ENCODE peak calls at places on chromosomes 6 and 20, in eight cellular contexts. One of them, this sample, is unnamed.
A peak's percentile ranks its signal among the peaks of the same experiment; 100 is the strongest.

GRCh38 chr6:55176958-55177357 is 2.6 kb downstream of the HCRTR2 start:
- DNase-seq in spleen: no peak
- DNase-seq in stomach: no peak
- DNase-seq in heart right ventricle: no peak
- DNase-seq in esophagus muscularis mucosa: no peak
- DNase-seq in CD8-positive, alpha-beta T cell: no peak
- DNase-seq in osteoblast: no peak
- DNase-seq in tibial nerve: no peak
- DNase-seq in this sample: no peak

GRCh38 chr6:28104392-28105250 is 19.8 kb upstream of the ZSCAN16 start:
- DNase-seq in CD8-positive, alpha-beta T cell: peak; percentile 76
- DNase-seq in osteoblast: peak; percentile 93
- DNase-seq in spleen: peak; percentile 97
- DNase-seq in tibial nerve: peak; percentile 63
- DNase-seq in stomach: peak; percentile 86
- DNase-seq in heart right ventricle: peak; percentile 82
- DNase-seq in esophagus muscularis mucosa: peak; percentile 93
- DNase-seq in this sample: peak; percentile 73

GRCh38 chr6:138682722-138683521 is 90.6 kb upstream of the CCDC28A start:
- DNase-seq in CD8-positive, alpha-beta T cell: no peak
- DNase-seq in esophagus muscularis mucosa: no peak
- DNase-seq in heart right ventricle: peak; percentile 19
- DNase-seq in spleen: no peak
- DNase-seq in osteoblast: peak; percentile 85
- DNase-seq in stomach: no peak
- DNase-seq in tibial nerve: no peak
- DNase-seq in this sample: no peak

GRCh38 chr20:50369225-50370035 is 140.8 kb upstream of the PTPN1 start:
- DNase-seq in CD8-positive, alpha-beta T cell: no peak
- DNase-seq in stomach: peak; percentile 93
- DNase-seq in esophagus muscularis mucosa: no peak
- DNase-seq in spleen: no peak
- DNase-seq in osteoblast: no peak
- DNase-seq in tibial nerve: no peak
- DNase-seq in heart right ventricle: no peak
- DNase-seq in this sample: no peak

GRCh38 chr6:129586815-129587214 is 123.2 kb downstream of the ARHGAP18 start:
- DNase-seq in heart right ventricle: no peak
- DNase-seq in tibial nerve: no peak
- DNase-seq in spleen: no peak
- DNase-seq in CD8-positive, alpha-beta T cell: no peak
- DNase-seq in osteoblast: no peak
- DNase-seq in esophagus muscularis mucosa: no peak
- DNase-seq in stomach: no peak
- DNase-seq in this sample: no peak

GRCh38 chr6:36848658-36849441 is 9.6 kb upstream of the CPNE5 start:
- DNase-seq in osteoblast: peak; percentile 25
- DNase-seq in esophagus muscularis mucosa: no peak
- DNase-seq in heart right ventricle: peak; percentile 67
- DNase-seq in CD8-positive, alpha-beta T cell: no peak
- DNase-seq in spleen: no peak
- DNase-seq in stomach: peak; percentile 80
- DNase-seq in tibial nerve: no peak
- DNase-seq in this sample: no peak

GRCh38 chr6:17281497-17282481 is 628 bp downstream of the RBM24 start:
- DNase-seq in CD8-positive, alpha-beta T cell: no peak
- DNase-seq in stomach: no peak
- DNase-seq in tibial nerve: peak; percentile 17
- DNase-seq in osteoblast: no peak
- DNase-seq in esophagus muscularis mucosa: no peak
- DNase-seq in spleen: no peak
- DNase-seq in heart right ventricle: peak; percentile 17
- DNase-seq in this sample: no peak

GRCh38 chr20:15236812-15237211 is 899.4 kb upstream of the FLRT3 start:
- DNase-seq in CD8-positive, alpha-beta T cell: no peak
- DNase-seq in spleen: no peak
- DNase-seq in esophagus muscularis mucosa: no peak
- DNase-seq in osteoblast: no peak
- DNase-seq in heart right ventricle: no peak
- DNase-seq in tibial nerve: no peak
- DNase-seq in stomach: peak; percentile 28
- DNase-seq in this sample: no peak

GRCh38 chr6:45423111-45423900 is 45.6 kb upstream of the SUPT3H start:
- DNase-seq in esophagus muscularis mucosa: no peak
- DNase-seq in spleen: peak; percentile 89
- DNase-seq in CD8-positive, alpha-beta T cell: no peak
- DNase-seq in heart right ventricle: peak; percentile 37
- DNase-seq in stomach: peak; percentile 31
- DNase-seq in tibial nerve: no peak
- DNase-seq in osteoblast: peak; percentile 89
- DNase-seq in this sample: no peak

GRCh38 chr6:130955755-130956154 is 107.3 kb downstream of the EPB41L2 start:
- DNase-seq in spleen: no peak
- DNase-seq in CD8-positive, alpha-beta T cell: no peak
- DNase-seq in tibial nerve: no peak
- DNase-seq in stomach: no peak
- DNase-seq in esophagus muscularis mucosa: no peak
- DNase-seq in heart right ventricle: no peak
- DNase-seq in osteoblast: no peak
- DNase-seq in this sample: no peak

GRCh38 chr20:5067877-5068276 is 51.9 kb downstream of the PCNA start:
- DNase-seq in heart right ventricle: no peak
- DNase-seq in CD8-positive, alpha-beta T cell: no peak
- DNase-seq in stomach: no peak
- DNase-seq in esophagus muscularis mucosa: no peak
- DNase-seq in osteoblast: no peak
- DNase-seq in tibial nerve: no peak
- DNase-seq in spleen: no peak
- DNase-seq in this sample: no peak

GRCh38 chr20:54026300-54027064 is 43.9 kb downstream of the BCAS1 start:
- DNase-seq in tibial nerve: no peak
- DNase-seq in spleen: no peak
- DNase-seq in CD8-positive, alpha-beta T cell: no peak
- DNase-seq in stomach: no peak
- DNase-seq in esophagus muscularis mucosa: no peak
- DNase-seq in heart right ventricle: no peak
- DNase-seq in osteoblast: peak; percentile 30
- DNase-seq in this sample: no peak

GRCh38 chr20:23200914-23201313 is 114.8 kb upstream of the CD93 start:
- DNase-seq in heart right ventricle: peak; percentile 33
- DNase-seq in esophagus muscularis mucosa: no peak
- DNase-seq in CD8-positive, alpha-beta T cell: no peak
- DNase-seq in stomach: peak; percentile 62
- DNase-seq in osteoblast: peak; percentile 74
- DNase-seq in spleen: no peak
- DNase-seq in tibial nerve: no peak
- DNase-seq in this sample: no peak

GRCh38 chr6:31351734-31352496 is 5.1 kb downstream of the HLA-B start:
- DNase-seq in tibial nerve: no peak
- DNase-seq in heart right ventricle: no peak
- DNase-seq in spleen: no peak
- DNase-seq in CD8-positive, alpha-beta T cell: no peak
- DNase-seq in stomach: no peak
- DNase-seq in osteoblast: no peak
- DNase-seq in esophagus muscularis mucosa: peak; percentile 91
- DNase-seq in this sample: no peak

DNA sequence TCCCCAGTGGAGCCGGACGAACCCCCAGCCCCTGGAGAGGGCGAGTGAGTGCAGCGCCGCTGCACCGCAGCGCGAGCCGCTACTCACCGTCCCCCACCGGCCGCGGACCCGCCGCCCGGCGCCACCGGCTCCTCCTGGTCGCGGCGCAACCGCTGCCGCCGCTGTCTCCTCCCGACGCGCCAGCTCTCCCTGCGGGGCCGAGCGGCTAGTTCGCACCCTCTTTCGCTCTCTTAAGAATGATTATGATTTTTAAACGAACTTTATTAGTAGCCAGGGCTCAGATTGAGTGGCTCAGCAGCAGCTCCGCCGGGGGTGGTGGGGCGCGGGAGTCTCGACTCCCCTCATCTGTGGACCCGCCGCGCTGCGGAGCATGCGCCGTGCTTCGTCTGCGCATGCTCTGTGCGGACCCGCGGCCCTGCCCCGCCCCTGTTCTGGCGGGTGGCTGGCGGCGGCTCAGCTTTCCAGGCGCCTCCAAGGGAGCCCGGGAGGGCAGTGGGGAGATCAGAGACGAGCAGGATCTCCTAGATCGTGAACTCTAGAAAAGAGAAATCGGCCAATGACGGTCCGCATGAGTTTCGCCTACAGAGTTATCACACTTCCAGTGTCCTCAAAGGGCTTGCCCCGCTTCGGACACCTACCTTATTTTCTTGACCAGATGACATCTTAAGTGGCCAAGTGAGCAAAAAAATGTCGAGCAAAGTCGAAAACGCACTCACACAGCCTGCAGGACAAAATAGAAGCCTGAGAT is at the start of gene RAB23:
- DNase-seq in CD8-positive, alpha-beta T cell: peak; percentile 66
- DNase-seq in spleen: peak; percentile 94
- DNase-seq in stomach: peak; percentile 84
- DNase-seq in heart right ventricle: peak; percentile 88
- DNase-seq in osteoblast: peak; percentile 93
- DNase-seq in tibial nerve: peak; percentile 72
- DNase-seq in esophagus muscularis mucosa: peak; percentile 93
- DNase-seq in this sample: peak; percentile 79
- TF ChIP-seq CTCF in CD8-positive, alpha-beta T cell: no peak
- TF ChIP-seq CTCF in spleen: peak; percentile 8
- TF ChIP-seq CTCF in stomach: no peak
- TF ChIP-seq CTCF in heart right ventricle: no peak
- TF ChIP-seq CTCF in osteoblast: no peak
- TF ChIP-seq CTCF in tibial nerve: no peak
- TF ChIP-seq CTCF in esophagus muscularis mucosa: no peak
- TF ChIP-seq CTCF in this sample: peak; percentile 47

GRCh38 chr20:17969276-17969883 is 562 bp downstream of the MGME1 start:
- DNase-seq in esophagus muscularis mucosa: no peak
- DNase-seq in spleen: no peak
- DNase-seq in stomach: peak; percentile 52
- DNase-seq in heart right ventricle: no peak
- DNase-seq in tibial nerve: no peak
- DNase-seq in osteoblast: peak; percentile 51
- DNase-seq in CD8-positive, alpha-beta T cell: no peak
- DNase-seq in this sample: no peak
- H3K4me1 ChIP-seq in esophagus muscularis mucosa: peaks cover 63% of the 10 kb centered on the region
- H3K4me1 ChIP-seq in spleen: peaks cover 85% of the 10 kb centered on the region
- H3K4me1 ChIP-seq in stomach: peaks cover 80% of the 10 kb centered on the region
- H3K4me1 ChIP-seq in heart right ventricle: peaks cover 72% of the 10 kb centered on the region
- H3K4me1 ChIP-seq in tibial nerve: peaks cover 51% of the 10 kb centered on the region
- H3K4me1 ChIP-seq in osteoblast: peaks cover 54% of the 10 kb centered on the region
- H3K4me1 ChIP-seq in CD8-positive, alpha-beta T cell: peaks cover 56% of the 10 kb centered on the region
- H3K4me1 ChIP-seq in this sample: peaks cover 74% of the 10 kb centered on the region

GRCh38 chr6:11042025-11042749 is 1.9 kb downstream of the ELOVL2 start:
- DNase-seq in osteoblast: peak; percentile 76
- DNase-seq in tibial nerve: no peak
- DNase-seq in CD8-positive, alpha-beta T cell: no peak
- DNase-seq in stomach: no peak
- DNase-seq in esophagus muscularis mucosa: no peak
- DNase-seq in heart right ventricle: no peak
- DNase-seq in spleen: no peak
- DNase-seq in this sample: no peak

GRCh38 chr6:11044712-11045167 is 635 bp upstream of the ELOVL2 start:
- DNase-seq in stomach: no peak
- DNase-seq in osteoblast: peak; percentile 58
- DNase-seq in spleen: no peak
- DNase-seq in heart right ventricle: no peak
- DNase-seq in tibial nerve: no peak
- DNase-seq in esophagus muscularis mucosa: no peak
- DNase-seq in CD8-positive, alpha-beta T cell: no peak
- DNase-seq in this sample: no peak

GRCh38 chr6:11043552-11043960 is 549 bp downstream of the ELOVL2 start:
- DNase-seq in spleen: peak; percentile 76
- DNase-seq in heart right ventricle: no peak
- DNase-seq in tibial nerve: no peak
- DNase-seq in esophagus muscularis mucosa: no peak
- DNase-seq in osteoblast: peak; percentile 84
- DNase-seq in stomach: no peak
- DNase-seq in CD8-positive, alpha-beta T cell: no peak
- DNase-seq in this sample: no peak

GRCh38 chr6:11042750-11043551 is 1.2 kb downstream of the ELOVL2 start:
- DNase-seq in CD8-positive, alpha-beta T cell: no peak
- DNase-seq in spleen: no peak
- DNase-seq in heart right ventricle: no peak
- DNase-seq in osteoblast: no peak
- DNase-seq in esophagus muscularis mucosa: no peak
- DNase-seq in stomach: no peak
- DNase-seq in tibial nerve: no peak
- DNase-seq in this sample: no peak

GRCh38 chr6:11043961-11044711 is at the start of gene ELOVL2:
- DNase-seq in heart right ventricle: peak; percentile 49
- DNase-seq in esophagus muscularis mucosa: no peak
- DNase-seq in osteoblast: peak; percentile 95
- DNase-seq in spleen: no peak
- DNase-seq in tibial nerve: no peak
- DNase-seq in stomach: no peak
- DNase-seq in CD8-positive, alpha-beta T cell: no peak
- DNase-seq in this sample: no peak
- H3K27me3 ChIP-seq in heart right ventricle: no peaks in the 10 kb centered on the region
- H3K27me3 ChIP-seq in esophagus muscularis mucosa: no peaks in the 10 kb centered on the region
- H3K27me3 ChIP-seq in osteoblast: peaks cover 68% of the 10 kb centered on the region
- H3K27me3 ChIP-seq in spleen: peaks cover 5% of the 10 kb centered on the region
- H3K27me3 ChIP-seq in tibial nerve: no peaks in the 10 kb centered on the region
- H3K27me3 ChIP-seq in stomach: peaks cover 13% of the 10 kb centered on the region
- H3K27me3 ChIP-seq in CD8-positive, alpha-beta T cell: peaks cover 19% of the 10 kb centered on the region
- H3K27me3 ChIP-seq in this sample: peaks cover 8% of the 10 kb centered on the region

DNA sequence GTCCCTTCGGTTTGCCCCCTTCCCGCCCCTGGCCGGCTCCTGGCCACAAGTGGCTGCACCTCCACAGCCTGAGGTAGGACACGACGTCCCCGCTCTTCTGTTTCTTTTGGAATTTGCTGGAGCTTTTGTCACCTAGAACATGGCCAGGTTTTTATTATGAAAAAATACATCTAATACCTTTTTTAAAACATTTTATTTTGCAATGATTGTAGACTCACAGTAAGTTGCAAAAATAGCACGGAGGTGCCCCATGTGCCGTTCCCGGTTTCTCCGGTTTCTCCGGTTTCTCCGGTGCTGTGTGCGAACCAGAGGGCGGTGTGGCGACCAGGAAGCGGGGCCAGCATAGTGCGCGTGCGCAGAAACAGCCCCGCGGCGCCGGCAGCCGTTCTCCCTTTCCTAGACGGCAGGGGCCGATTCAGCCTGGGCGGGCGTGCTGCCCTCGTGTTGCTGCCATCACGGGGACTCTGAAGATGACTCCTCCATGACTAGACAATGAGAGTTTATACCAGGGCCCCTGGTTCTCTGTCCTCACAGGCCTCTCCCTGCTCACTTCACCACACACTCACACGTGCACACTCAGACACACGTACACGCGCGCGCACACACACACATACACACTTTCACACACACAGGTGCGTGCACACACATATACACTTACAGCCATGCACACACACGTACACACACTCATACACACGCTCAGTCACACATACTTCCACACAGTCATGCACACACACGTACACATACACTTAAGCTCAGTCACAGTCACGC is 102.1 kb downstream of the TMEM242 start:
- DNase-seq in CD8-positive, alpha-beta T cell: peak; percentile 66
- DNase-seq in heart right ventricle: peak; percentile 85
- DNase-seq in osteoblast: peak; percentile 98
- DNase-seq in esophagus muscularis mucosa: no peak
- DNase-seq in stomach: peak; percentile 95
- DNase-seq in spleen: peak; percentile 95
- DNase-seq in tibial nerve: peak; percentile 46
- DNase-seq in this sample: peak; percentile 78
- TF ChIP-seq CTCF in CD8-positive, alpha-beta T cell: no peak
- TF ChIP-seq CTCF in heart right ventricle: no peak
- TF ChIP-seq CTCF in osteoblast: no peak
- TF ChIP-seq CTCF in esophagus muscularis mucosa: peak; percentile 48
- TF ChIP-seq CTCF in stomach: no peak
- TF ChIP-seq CTCF in spleen: no peak
- TF ChIP-seq CTCF in tibial nerve: no peak
- TF ChIP-seq CTCF in this sample: peak; percentile 64

GRCh38 chr6:153084393-153084792 is 46.7 kb downstream of the RGS17 start:
- DNase-seq in heart right ventricle: no peak
- DNase-seq in spleen: no peak
- DNase-seq in osteoblast: no peak
- DNase-seq in stomach: no peak
- DNase-seq in tibial nerve: no peak
- DNase-seq in esophagus muscularis mucosa: no peak
- DNase-seq in CD8-positive, alpha-beta T cell: no peak
- DNase-seq in this sample: no peak
- H3K4me1 ChIP-seq in heart right ventricle: no peaks in the 10 kb centered on the region
- H3K4me1 ChIP-seq in spleen: no peaks in the 10 kb centered on the region
- H3K4me1 ChIP-seq in osteoblast: peaks cover 15% of the 10 kb centered on the region
- H3K4me1 ChIP-seq in stomach: no peaks in the 10 kb centered on the region
- H3K4me1 ChIP-seq in tibial nerve: no peaks in the 10 kb centered on the region
- H3K4me1 ChIP-seq in esophagus muscularis mucosa: no peaks in the 10 kb centered on the region
- H3K4me1 ChIP-seq in CD8-positive, alpha-beta T cell: no peaks in the 10 kb centered on the region
- H3K4me1 ChIP-seq in this sample: no peaks in the 10 kb centered on the region

This sample was measured in right atrium auricular region.